ENCODE peak calls at places on chromosomes 1 and 21, in six cellular contexts. Q is nephron progenitor cell; X is adrenal gland; A is CD8-positive, alpha-beta T cell; T is dorsolateral prefrontal cortex; M is AG04450. O is an unnamed sample.

GRCh38 chr1:9293512-9294439 is 1.1 kb downstream of the SPSB1 start:
- DNase-seq in Q (peak; percentile 53), X (no peak), A (peak; percentile 67), T (no peak), M (no peak), O (no peak)

GRCh38 chr1:112544011-112544688 is 35.4 kb downstream of the WNT2B start:
- DNase-seq in Q (no peak), X (peak; percentile 36), A (no peak), T (no peak), M (peak; percentile 63), O (peak; percentile 60)

GRCh38 chr1:156640842-156641706 is 843 bp upstream of the BCAN start:
- DNase-seq in Q (no peak), X (no peak), A (no peak), T (peak; percentile 79), M (no peak), O (no peak)

GRCh38 chr1:37399205-37399604 is 75.2 kb upstream of the ZC3H12A start:
- DNase-seq in Q (no peak), X (no peak), A (no peak), T (peak; percentile 52), M (no peak), O (no peak)

GRCh38 chr1:154578058-154578418 is 10.5 kb downstream of the CHRNB2 start:
- DNase-seq in Q (no peak), X (no peak), A (no peak), T (no peak), M (no peak), O (no peak)

GRCh38 chr1:208431721-208432120 is 187.5 kb upstream of the PLXNA2 start:
- DNase-seq in Q (no peak), X (no peak), A (no peak), T (no peak), M (peak; percentile 61), O (peak; percentile 44)

GRCh38 chr1:110185181-110185580 is 24.9 kb upstream of the KCNC4 start:
- DNase-seq in Q (no peak), X (no peak), A (no peak), T (peak; percentile 48), M (no peak), O (no peak)

GRCh38 chr1:215109171-215109570 is 26.6 kb downstream of the KCNK2 start:
- DNase-seq in Q (no peak), X (no peak), A (no peak), T (no peak), M (no peak), O (no peak)

GRCh38 chr1:2979191-2980072 is 41.8 kb upstream of the ACTRT2 start:
- DNase-seq in Q (no peak), X (peak; percentile 12), A (peak; percentile 38), T (peak; percentile 27), M (no peak), O (no peak)

GRCh38 chr1:248737457-248737856 is 18.1 kb downstream of the LYPD8 start:
- DNase-seq in Q (no peak), X (no peak), A (no peak), T (no peak), M (no peak), O (no peak)

GRCh38 chr1:200979574-200980451 is 43.7 kb downstream of the KIF21B start:
- DNase-seq in Q (peak; percentile 45), X (no peak), A (peak; percentile 80), T (no peak), M (no peak), O (no peak)

GRCh38 chr21:44903689-44904088 is 17.0 kb downstream of the ITGB2 start:
- DNase-seq in Q (no peak), X (no peak), A (no peak), T (no peak), M (no peak), O (no peak)

GRCh38 chr1:239914827-239915231 is 176.9 kb upstream of the FMN2 start:
- DNase-seq in Q (no peak), X (no peak), A (no peak), T (no peak), M (peak; percentile 6), O (peak; percentile 70)

GRCh38 chr1:8670371-8670818 is 147.0 kb downstream of the RERE start:
- DNase-seq in Q (no peak), X (no peak), A (no peak), T (no peak), M (no peak), O (no peak)

GRCh38 chr1:216750031-216750627 is 26.9 kb upstream of the ESRRG start:
- DNase-seq in Q (peak; percentile 31), X (peak; percentile 43), A (no peak), T (peak; percentile 38), M (peak; percentile 11), O (peak; percentile 19)

GRCh38 chr21:45248893-45249381 is 38.8 kb downstream of the POFUT2 start:
- DNase-seq in Q (no peak), X (no peak), A (no peak), T (no peak), M (no peak), O (no peak)

GRCh38 chr1:4170548-4170947 is 270.5 kb upstream of the C1orf174 start:
- DNase-seq in Q (no peak), X (no peak), A (no peak), T (peak; percentile 3), M (no peak), O (no peak)

GRCh38 chr1:26541816-26542711 is 12.5 kb downstream of the RPS6KA1 start:
- DNase-seq in Q (peak; percentile 61), X (peak; percentile 98), A (peak; percentile 85), T (peak; percentile 71), M (peak; percentile 21), O (peak; percentile 44)

GRCh38 chr1:208079161-208079560 is 165.0 kb downstream of the PLXNA2 start:
- DNase-seq in Q (no peak), X (no peak), A (no peak), T (no peak), M (no peak), O (no peak)

GRCh38 chr1:29706936-29707335 is 470.6 kb downstream of the PTPRU start:
- DNase-seq in Q (peak; percentile 83), X (no peak), A (no peak), T (no peak), M (no peak), O (no peak)

GRCh38 chr21:31710586-31710985 is 21.3 kb downstream of the SCAF4 start:
- DNase-seq in Q (no peak), X (no peak), A (no peak), T (no peak), M (peak; percentile 45), O (peak; percentile 78)

GRCh38 chr1:76944942-76945341 is 77.7 kb downstream of the ST6GALNAC5 start:
- DNase-seq in Q (no peak), X (no peak), A (no peak), T (no peak), M (no peak), O (no peak)

GRCh38 chr21:44347911-44348451 is 5.4 kb upstream of the TRPM2 start:
- DNase-seq in Q (no peak), X (no peak), A (no peak), T (no peak), M (no peak), O (no peak)

GRCh38 chr1:19430121-19431068 is 54.9 kb downstream of the CAPZB start:
- DNase-seq in Q (no peak), X (no peak), A (no peak), T (no peak), M (no peak), O (no peak)

GRCh38 chr1:202694354-202694753 is 15.9 kb downstream of the SYT2 start:
- DNase-seq in Q (no peak), X (no peak), A (no peak), T (no peak), M (no peak), O (no peak)
- TF ChIP-seq CTCF in Q (no peak), X (no peak), A (no peak), T (no peak), M (no peak), O (no peak)

GRCh38 chr1:143610196-143610595 is 361.6 kb downstream of the FAM72C start:
- DNase-seq in Q (no peak), X (no peak), A (no peak), T (no peak), M (no peak), O (no peak)

GRCh38 chr1:143611159-143611558 is 360.6 kb downstream of the FAM72C start:
- DNase-seq in Q (no peak), X (no peak), A (no peak), T (no peak), M (no peak), O (no peak)
- TF ChIP-seq CTCF in Q (no peak), X (no peak), A (no peak), T (no peak), M (peak; percentile 6), O (no peak)

GRCh38 chr1:232334246-232334645 is 295.7 kb downstream of the SIPA1L2 start:
- DNase-seq in Q (no peak), X (no peak), A (no peak), T (no peak), M (no peak), O (no peak)

GRCh38 chr1:232333419-232333767 is 296.5 kb downstream of the SIPA1L2 start:
- DNase-seq in Q (no peak), X (no peak), A (no peak), T (no peak), M (no peak), O (no peak)

GRCh38 chr1:232335751-232336274 is 294.1 kb downstream of the SIPA1L2 start:
- DNase-seq in Q (no peak), X (no peak), A (no peak), T (no peak), M (no peak), O (no peak)

GRCh38 chr1:232335261-232335660 is 294.7 kb downstream of the SIPA1L2 start:
- DNase-seq in Q (no peak), X (no peak), A (no peak), T (no peak), M (no peak), O (no peak)

DNA sequence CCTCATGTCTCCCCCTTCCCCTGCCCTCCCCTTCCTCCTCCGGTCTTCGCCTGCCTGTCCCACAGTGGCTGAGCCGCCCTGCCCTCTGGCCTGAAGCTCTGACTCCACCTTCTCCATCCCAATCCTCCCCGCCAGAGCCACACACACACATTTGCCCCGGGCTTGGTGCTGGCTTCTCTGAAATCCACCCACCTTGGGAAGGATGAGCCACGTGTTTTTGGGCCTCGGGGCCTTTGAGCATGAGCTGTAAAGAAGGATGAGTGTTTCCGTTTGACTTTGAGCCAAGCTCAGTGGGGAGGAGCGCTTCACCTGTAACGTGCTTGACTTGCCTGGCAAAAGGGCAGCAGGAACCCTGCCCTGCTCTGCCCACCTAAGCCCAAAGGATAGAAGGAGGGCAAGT is 295.1 kb downstream of the SIPA1L2 start:
- DNase-seq in Q (no peak), X (no peak), A (no peak), T (no peak), M (no peak), O (no peak)
- TF ChIP-seq CTCF in Q (no peak), X (no peak), A (no peak), T (no peak), M (no peak), O (no peak)

DNA sequence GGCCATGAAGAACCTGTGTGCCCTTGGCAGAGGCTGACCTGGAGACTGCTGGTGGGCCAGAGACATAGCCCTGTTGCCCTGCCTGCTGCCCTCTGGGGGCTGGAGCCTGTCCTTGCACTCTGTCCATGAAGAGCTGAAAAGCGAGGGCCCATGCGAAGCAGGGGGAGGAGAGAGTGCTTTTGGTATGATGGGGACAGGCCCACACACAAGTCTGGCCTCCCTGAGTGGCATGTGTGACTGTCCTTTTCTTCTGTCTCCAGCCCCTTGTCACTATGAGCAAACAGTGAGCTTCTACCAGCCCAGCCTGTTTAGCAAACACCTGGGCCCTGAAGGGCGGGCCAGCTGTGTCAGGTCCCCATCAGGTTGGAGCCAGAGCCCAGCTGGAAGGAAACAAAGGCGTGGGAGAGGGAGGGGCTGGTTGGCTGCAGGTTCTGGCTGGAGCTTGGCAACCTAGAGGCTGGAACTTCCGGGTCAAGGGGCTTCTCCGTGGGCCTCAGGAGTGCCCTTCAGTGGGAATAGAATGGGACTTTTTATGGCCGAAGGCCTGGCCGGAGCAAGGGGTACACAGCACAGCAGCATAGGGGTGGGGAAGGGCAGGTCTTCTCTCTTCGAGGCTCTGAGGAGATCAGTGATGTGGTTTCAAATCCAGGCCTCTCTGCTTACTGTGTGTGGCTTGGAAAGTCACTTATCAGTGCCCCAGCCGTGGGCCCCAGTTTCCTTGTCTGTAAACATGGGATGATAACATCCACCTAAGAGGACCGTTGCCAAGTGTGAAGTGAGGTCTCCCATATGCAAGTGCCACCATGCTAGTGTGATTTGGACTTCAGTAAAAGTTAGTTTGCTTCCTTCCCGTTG is 14.3 kb downstream of the QSOX1 start:
- DNase-seq in Q (peak; percentile 48), X (peak; percentile 52), A (no peak), T (no peak), M (no peak), O (no peak)
- TF ChIP-seq CTCF in Q (peak; percentile 51), X (no peak), A (peak; percentile 17), T (no peak), M (peak; percentile 54), O (peak; percentile 39)

O was measured in AG09319.